ENCODE peak calls at places on chromosomes 7 and 10, in four cellular contexts. One of them, this sample, is unnamed.

GRCh38 chr7:133040617-133041016 is 41.3 kb downstream of the CHCHD3 start:
- DNase-seq in GM12878: no peak
- DNase-seq in HepG2: no peak
- DNase-seq in DND-41: no peak
- DNase-seq in this sample: no peak

GRCh38 chr10:130611239-130611638 is 475.0 kb downstream of the GLRX3 start:
- DNase-seq in GM12878: no peak
- DNase-seq in HepG2: no peak
- DNase-seq in DND-41: no peak
- DNase-seq in this sample: no peak

GRCh38 chr10:116836902-116837513 is 12.3 kb upstream of the ENO4 start:
- DNase-seq in GM12878: no peak
- DNase-seq in HepG2: no peak
- DNase-seq in DND-41: no peak
- DNase-seq in this sample: no peak

GRCh38 chr7:80392229-80393169 is 119.4 kb downstream of the GNAT3 start:
- DNase-seq in GM12878: no peak
- DNase-seq in HepG2: peak
- DNase-seq in DND-41: no peak
- DNase-seq in this sample: peak

GRCh38 chr7:50766808-50767207 is 15.9 kb downstream of the GRB10 start:
- DNase-seq in GM12878: no peak
- DNase-seq in HepG2: no peak
- DNase-seq in DND-41: no peak
- DNase-seq in this sample: no peak

GRCh38 chr10:92590623-92591549 is 2.0 kb upstream of the KIF11 start:
- DNase-seq in GM12878: no peak
- DNase-seq in HepG2: peak
- DNase-seq in DND-41: peak
- DNase-seq in this sample: peak

GRCh38 chr10:122034149-122034756 is 45.3 kb downstream of the TACC2 start:
- DNase-seq in GM12878: no peak
- DNase-seq in HepG2: no peak
- DNase-seq in DND-41: no peak
- DNase-seq in this sample: no peak

GRCh38 chr10:61304751-61305150 is 148.4 kb downstream of the TMEM26 start:
- DNase-seq in GM12878: no peak
- DNase-seq in HepG2: no peak
- DNase-seq in DND-41: no peak
- DNase-seq in this sample: no peak

GRCh38 chr10:93593254-93593653 is 7.8 kb downstream of the RBP4 start:
- DNase-seq in GM12878: no peak
- DNase-seq in HepG2: no peak
- DNase-seq in DND-41: no peak
- DNase-seq in this sample: no peak

GRCh38 chr10:79417731-79418130 is 27.7 kb downstream of the ZCCHC24 start:
- DNase-seq in GM12878: no peak
- DNase-seq in HepG2: no peak
- DNase-seq in DND-41: no peak
- DNase-seq in this sample: no peak

GRCh38 chr7:117110480-117111315 is 157.4 kb downstream of the ST7 start:
- DNase-seq in GM12878: peak
- DNase-seq in HepG2: no peak
- DNase-seq in DND-41: no peak
- DNase-seq in this sample: peak

GRCh38 chr10:11896549-11897200 is 73.5 kb downstream of the PROSER2 start:
- DNase-seq in GM12878: no peak
- DNase-seq in HepG2: no peak
- DNase-seq in DND-41: no peak
- DNase-seq in this sample: no peak

GRCh38 chr10:75431180-75432111 is at the start of gene LRMDA:
- DNase-seq in GM12878: no peak
- DNase-seq in HepG2: peak
- DNase-seq in DND-41: no peak
- DNase-seq in this sample: peak
- TF ChIP-seq EZH2 in GM12878: no peak
- TF ChIP-seq EZH2 in HepG2: no peak
- TF ChIP-seq EZH2 in DND-41: no peak
- TF ChIP-seq EZH2 in this sample: no peak

DNA sequence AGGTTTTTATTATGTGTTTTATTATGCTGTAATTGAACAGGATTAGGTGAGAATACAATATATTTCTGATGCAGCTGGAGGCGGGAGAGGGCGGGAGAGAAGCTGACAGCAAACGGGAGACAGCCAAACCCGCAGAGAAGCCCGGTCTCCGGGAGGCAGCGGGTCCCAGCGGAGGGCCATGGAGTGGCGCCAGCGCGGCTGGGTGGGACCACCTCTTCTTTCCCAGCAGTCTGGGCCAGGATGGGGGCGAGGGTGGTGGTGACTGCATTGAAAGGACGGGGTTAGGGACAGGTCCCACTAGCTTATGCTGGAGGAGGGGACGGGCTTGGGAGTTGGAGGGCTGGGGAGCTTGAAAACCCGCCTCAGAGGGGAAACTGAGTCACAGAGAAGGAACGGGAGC is 14.5 kb upstream of the KAZALD1 start:
- DNase-seq in GM12878: no peak
- DNase-seq in HepG2: no peak
- DNase-seq in DND-41: no peak
- DNase-seq in this sample: no peak
- TF ChIP-seq EZH2 in GM12878: no peak
- TF ChIP-seq EZH2 in HepG2: no peak
- TF ChIP-seq EZH2 in DND-41: no peak
- TF ChIP-seq EZH2 in this sample: no peak

GRCh38 chr10:33335800-33336605 is 1.5 kb upstream of the NRP1 start:
- DNase-seq in GM12878: no peak
- DNase-seq in HepG2: no peak
- DNase-seq in DND-41: no peak
- DNase-seq in this sample: no peak
- TF ChIP-seq EZH2 in GM12878: no peak
- TF ChIP-seq EZH2 in HepG2: no peak
- TF ChIP-seq EZH2 in DND-41: no peak
- TF ChIP-seq EZH2 in this sample: no peak

GRCh38 chr10:23343591-23344225 is 889 bp downstream of the C10orf67 start:
- DNase-seq in GM12878: no peak
- DNase-seq in HepG2: no peak
- DNase-seq in DND-41: no peak
- DNase-seq in this sample: no peak
- TF ChIP-seq EZH2 in GM12878: no peak
- TF ChIP-seq EZH2 in HepG2: no peak
- TF ChIP-seq EZH2 in DND-41: no peak
- TF ChIP-seq EZH2 in this sample: no peak

DNA sequence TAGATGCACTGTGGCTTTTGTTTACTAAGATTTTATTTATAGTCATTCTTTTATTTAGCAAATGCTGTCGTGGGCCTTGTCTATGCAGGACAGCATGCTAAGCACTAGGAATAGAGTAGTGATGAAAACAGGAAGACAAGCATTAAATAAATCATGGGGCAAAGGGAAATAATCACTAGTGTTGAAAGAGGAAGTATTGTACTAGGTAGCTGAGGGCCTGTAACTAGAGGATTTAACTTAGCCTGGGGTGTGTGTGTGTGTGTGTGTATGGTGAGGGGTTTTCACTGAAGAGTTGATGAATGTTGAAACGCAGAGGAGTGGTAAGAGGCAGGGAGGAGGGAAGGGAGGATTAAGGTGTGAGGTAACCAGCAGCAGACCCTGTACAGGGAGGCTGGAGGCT is 446.4 kb downstream of the SDK1 start:
- DNase-seq in GM12878: no peak
- DNase-seq in HepG2: no peak
- DNase-seq in DND-41: no peak
- DNase-seq in this sample: no peak
- TF ChIP-seq EZH2 in GM12878: no peak
- TF ChIP-seq EZH2 in HepG2: no peak
- TF ChIP-seq EZH2 in DND-41: no peak
- TF ChIP-seq EZH2 in this sample: no peak

DNA sequence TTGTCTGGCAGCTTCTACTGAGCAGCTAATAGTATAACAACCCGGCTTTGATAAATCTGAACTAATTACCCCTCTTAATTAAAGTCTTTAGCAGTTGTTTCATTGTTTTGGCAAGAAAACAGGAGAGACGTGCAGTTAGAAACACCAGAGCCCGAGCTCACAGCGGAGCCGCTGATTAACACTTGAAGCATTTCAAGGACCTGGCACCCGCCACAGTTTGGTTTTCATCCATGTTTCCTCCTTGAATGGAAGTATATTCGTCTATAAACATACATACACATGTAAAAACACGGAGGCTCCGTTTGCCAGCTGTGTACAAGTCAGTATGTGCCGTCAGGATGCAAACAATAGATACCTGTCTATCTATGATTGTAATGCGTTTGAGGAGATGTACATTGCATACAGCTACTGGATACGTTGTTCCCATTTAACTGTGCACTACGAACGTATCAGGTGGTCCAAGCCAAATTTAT is 3.9 kb downstream of the FEZF1 start:
- DNase-seq in GM12878: no peak
- DNase-seq in HepG2: no peak
- DNase-seq in DND-41: no peak
- DNase-seq in this sample: no peak
- TF ChIP-seq EZH2 in GM12878: no peak
- TF ChIP-seq EZH2 in HepG2: no peak
- TF ChIP-seq EZH2 in DND-41: no peak
- TF ChIP-seq EZH2 in this sample: no peak